ENCODE peak calls at places on chromosome 14, in ten cellular contexts. Z is ascending aorta, C is uterus, B is cardiac fibroblast, F is right lobe of liver, O is body of pancreas, I is SK-N-SH, U is fibroblast of pulmonary artery, V is IMR-90, E is lower leg skin. X is an unnamed sample.

GRCh38 chr14:49755378-49755777 is 12.6 kb upstream of the KLHDC2 start:
- DNase-seq in Z (no peak), C (no peak), B (no peak), F (no peak), O (no peak), I (no peak), U (no peak), V (no peak), E (no peak), X (no peak)

GRCh38 chr14:89237923-89238529 is 179.0 kb downstream of the FOXN3 start:
- DNase-seq in Z (no peak), C (no peak), B (peak; percentile 41), F (no peak), O (no peak), I (peak; percentile 61), U (peak; percentile 30), V (peak; percentile 19), E (no peak), X (peak; percentile 57)

GRCh38 chr14:93333631-93334095 is 827 bp upstream of the BTBD7 start:
- DNase-seq in Z (no peak), C (no peak), B (no peak), F (no peak), O (no peak), I (no peak), U (no peak), V (no peak), E (no peak), X (no peak)

GRCh38 chr14:65798216-65798615 is 385.7 kb downstream of the FUT8 start:
- DNase-seq in Z (no peak), C (no peak), B (no peak), F (no peak), O (no peak), I (no peak), U (no peak), V (no peak), E (no peak), X (no peak)

GRCh38 chr14:30194769-30195168 is 267.1 kb upstream of the PRKD1 start:
- DNase-seq in Z (no peak), C (no peak), B (peak; percentile 88), F (no peak), O (no peak), I (no peak), U (peak; percentile 92), V (peak; percentile 91), E (no peak), X (peak; percentile 91)

GRCh38 chr14:33676135-33676566 is 274.7 kb downstream of the EGLN3 start:
- DNase-seq in Z (no peak), C (no peak), B (peak; percentile 67), F (peak; percentile 25), O (peak; percentile 20), I (peak; percentile 24), U (peak; percentile 58), V (no peak), E (peak; percentile 19), X (peak; percentile 81)

GRCh38 chr14:101716077-101716950 is 45.2 kb upstream of the PPP2R5C start:
- DNase-seq in Z (no peak), C (no peak), B (no peak), F (no peak), O (no peak), I (no peak), U (no peak), V (no peak), E (peak; percentile 9), X (no peak)

GRCh38 chr14:22803575-22803974 is 11.7 kb downstream of the SLC7A7 start:
- DNase-seq in Z (no peak), C (no peak), B (no peak), F (no peak), O (no peak), I (no peak), U (no peak), V (no peak), E (no peak), X (no peak)

GRCh38 chr14:103449762-103450161 is 64.5 kb downstream of the MARK3 start:
- DNase-seq in Z (no peak), C (no peak), B (no peak), F (no peak), O (no peak), I (no peak), U (no peak), V (no peak), E (no peak), X (no peak)

GRCh38 chr14:59582845-59583509 is 6.4 kb upstream of the CCDC175 start:
- DNase-seq in Z (no peak), C (no peak), B (no peak), F (no peak), O (peak; percentile 10), I (no peak), U (no peak), V (no peak), E (no peak), X (no peak)

GRCh38 chr14:73059326-73059725 is 992 bp downstream of the RBM25 start:
- DNase-seq in Z (no peak), C (no peak), B (peak; percentile 62), F (no peak), O (no peak), I (peak; percentile 43), U (peak; percentile 58), V (peak; percentile 16), E (no peak), X (peak; percentile 38)

GRCh38 chr14:68792022-68792829 is 641 bp downstream of the ZFP36L1 start:
- DNase-seq in Z (no peak), C (peak; percentile 44), B (peak; percentile 35), F (no peak), O (peak; percentile 38), I (no peak), U (no peak), V (no peak), E (no peak), X (no peak)

DNA sequence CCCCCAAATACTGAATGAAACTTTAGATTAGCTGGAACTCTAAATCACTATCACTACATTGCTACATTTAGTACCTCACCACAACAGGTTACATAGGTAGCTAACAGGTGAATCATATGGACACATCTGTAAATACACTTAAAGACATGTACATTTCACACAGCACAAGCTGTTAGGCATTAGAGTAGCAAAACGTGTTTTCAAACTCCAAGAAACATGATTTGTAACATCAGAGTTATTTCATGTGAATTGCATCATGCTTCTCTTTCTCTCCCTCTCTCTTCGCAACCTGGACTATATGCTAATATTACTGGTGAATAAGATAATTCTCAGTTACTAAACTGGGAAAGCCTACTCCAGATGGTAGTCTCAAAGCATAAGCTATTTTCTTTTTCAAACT is 4.3 kb downstream of the SEL1L start:
- DNase-seq in Z (no peak), C (no peak), B (peak; percentile 28), F (no peak), O (no peak), I (no peak), U (peak; percentile 36), V (peak; percentile 63), E (no peak), X (peak; percentile 67)
- H3K4me3 ChIP-seq in Z (no peak overlapping the region), C (no peak overlapping the region), B (no peak overlapping the region), F (no peak overlapping the region), O (no peak overlapping the region), I (no peak overlapping the region), U (no peak overlapping the region), V (no peak overlapping the region), E (no peak overlapping the region), X (no peak overlapping the region)

DNA sequence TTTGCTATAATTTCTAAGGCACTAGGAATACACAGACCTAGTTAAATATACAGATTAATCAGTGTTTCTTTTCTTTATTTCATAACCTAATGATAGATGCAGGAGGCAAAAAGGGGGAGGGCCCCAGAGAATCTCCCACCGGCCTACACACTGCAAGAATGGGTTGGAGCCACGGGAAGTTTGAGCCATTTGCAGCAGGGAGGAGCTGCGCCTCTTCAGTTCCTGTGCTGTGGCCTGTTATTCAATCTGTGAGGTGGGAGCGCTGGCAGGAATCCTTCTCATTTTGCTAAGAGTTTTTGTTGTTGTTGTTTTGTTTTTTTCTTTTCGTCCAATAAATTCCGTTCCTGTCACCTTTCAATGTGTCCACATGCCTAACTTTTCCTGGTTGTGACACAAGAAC is 251.3 kb upstream of the RPL10L start:
- DNase-seq in Z (no peak), C (no peak), B (no peak), F (no peak), O (no peak), I (no peak), U (no peak), V (no peak), E (no peak), X (no peak)
- TF ChIP-seq CTCF in Z (no peak), C (no peak), B (no peak), F (no peak), O (no peak), I (no peak), U (no peak), V (no peak), E (no peak), X (no peak)

GRCh38 chr14:99241314-99242035 is 30.5 kb downstream of the BCL11B start:
- DNase-seq in Z (no peak), C (no peak), B (no peak), F (no peak), O (no peak), I (no peak), U (no peak), V (no peak), E (no peak), X (no peak)

GRCh38 chr14:99240512-99241313 is 31.3 kb downstream of the BCL11B start:
- DNase-seq in Z (no peak), C (no peak), B (no peak), F (no peak), O (no peak), I (no peak), U (no peak), V (no peak), E (no peak), X (no peak)

GRCh38 chr14:99244299-99244959 is 27.6 kb downstream of the BCL11B start:
- DNase-seq in Z (no peak), C (no peak), B (no peak), F (no peak), O (no peak), I (no peak), U (no peak), V (no peak), E (no peak), X (no peak)

GRCh38 chr14:99242816-99243795 is 28.9 kb downstream of the BCL11B start:
- DNase-seq in Z (no peak), C (no peak), B (no peak), F (no peak), O (no peak), I (no peak), U (no peak), V (no peak), E (no peak), X (no peak)

DNA sequence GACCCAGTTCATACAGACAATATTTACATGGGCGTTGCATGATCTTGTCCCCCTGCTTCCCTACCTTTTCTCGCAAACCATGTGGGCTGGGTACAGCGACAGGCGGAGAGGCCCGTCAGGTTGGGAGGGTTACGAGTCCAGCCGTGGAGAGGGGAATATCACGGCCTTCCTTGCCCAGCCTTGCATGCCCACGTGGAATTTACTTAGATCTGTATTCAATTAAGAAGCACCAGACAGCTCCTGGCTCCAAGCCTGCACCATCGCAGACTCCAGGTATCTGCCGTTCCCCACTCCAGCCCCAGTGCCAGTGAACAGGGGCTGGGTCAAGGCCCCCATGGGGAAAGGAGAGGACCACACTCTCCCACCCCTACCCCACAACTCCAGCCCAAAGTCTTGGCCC is 29.8 kb downstream of the BCL11B start:
- DNase-seq in Z (no peak), C (no peak), B (no peak), F (no peak), O (no peak), I (no peak), U (no peak), V (no peak), E (no peak), X (no peak)
- H3K4me3 ChIP-seq in Z (no peak overlapping the region), C (no peak overlapping the region), B (no peak overlapping the region), F (no peak overlapping the region), O (no peak overlapping the region), I (no peak overlapping the region), U (no peak overlapping the region), V (no peak overlapping the region), E (no peak overlapping the region), X (no peak overlapping the region)

GRCh38 chr14:51093371-51094281 is 1.3 kb downstream of the TRIM9 start:
- DNase-seq in Z (no peak), C (peak; percentile 44), B (no peak), F (peak; percentile 27), O (peak; percentile 47), I (peak; percentile 80), U (no peak), V (no peak), E (no peak), X (peak; percentile 31)
- TF ChIP-seq CTCF in Z (no peak), C (peak; percentile 51), B (no peak), F (no peak), O (no peak), I (peak; percentile 63), U (peak; percentile 4), V (no peak), E (no peak), X (peak; percentile 50)

X was measured in choroid plexus epithelial cell.